ENCODE peak calls at places on chromosomes 13 and 19, in five cellular contexts. N, Z, B, O and G are unnamed samples.

GRCh38 chr19:42555317-42555716 is 27.0 kb upstream of the CEACAM1 start:
- DNase-seq in O (no peak), N (no peak), Z (no peak), B (no peak), G (no peak)

GRCh38 chr13:79405501-79405830 is 589 bp downstream of the RBM26 start:
- DNase-seq in O (no peak), N (peak), Z (no peak), B (no peak), G (no peak)

GRCh38 chr13:93217701-93218100 is 8.9 kb upstream of the GPC6 start:
- DNase-seq in N (no peak), B (no peak), O (no peak), Z (no peak), G (no peak)

GRCh38 chr13:34416833-34417425 is 525.1 kb upstream of the NBEA start:
- DNase-seq in Z (no peak), N (no peak), B (no peak), O (no peak), G (peak)

GRCh38 chr13:62293081-62293480 is 877.4 kb upstream of the PCDH20 start:
- DNase-seq in B (no peak), O (no peak), N (no peak), Z (no peak), G (no peak)

GRCh38 chr19:14182481-14182880 is 23.5 kb downstream of the ADGRL1 start:
- DNase-seq in Z (no peak), N (no peak), O (no peak), B (no peak), G (no peak)

GRCh38 chr19:37362733-37363132 is 8.2 kb upstream of the ZNF527 start:
- DNase-seq in O (no peak), N (no peak), Z (no peak), B (peak), G (no peak)

GRCh38 chr13:31909889-31910551 is 121.6 kb upstream of the FRY start:
- DNase-seq in O (peak), B (peak), N (peak), Z (peak), G (peak)

GRCh38 chr13:113349491-113349890 is 14.4 kb downstream of the GRTP1 start:
- DNase-seq in N (no peak), O (no peak), Z (no peak), B (no peak), G (no peak)

GRCh38 chr13:95902736-95903135 is 150.5 kb downstream of the UGGT2 start:
- DNase-seq in Z (no peak), B (no peak), N (no peak), O (no peak), G (no peak)

GRCh38 chr13:100269837-100270236 is 180.9 kb downstream of the PCCA start:
- DNase-seq in B (no peak), N (no peak), Z (peak), O (no peak), G (peak)

GRCh38 chr19:45881909-45882528 is 3.9 kb downstream of the IRF2BP1 start:
- DNase-seq in Z (peak), B (no peak), N (no peak), O (no peak), G (no peak)

GRCh38 chr19:13914777-13915176 is 8.8 kb downstream of the CC2D1A start:
- DNase-seq in Z (no peak), O (no peak), N (no peak), B (no peak), G (no peak)

GRCh38 chr19:12939292-12939606 is 840 bp downstream of the CALR start:
- DNase-seq in Z (no peak), N (no peak), B (no peak), O (no peak), G (no peak)

GRCh38 chr19:9498183-9498902 is at the start of gene ZNF560:
- DNase-seq in Z (no peak), B (peak), N (no peak), O (no peak), G (no peak)

GRCh38 chr19:47176627-47177090 is 46.0 kb downstream of the SAE1 start:
- DNase-seq in O (no peak), N (no peak), Z (no peak), B (no peak), G (no peak)

GRCh38 chr13:75312884-75313520 is 169.0 kb downstream of the TBC1D4 start:
- DNase-seq in N (no peak), B (no peak), Z (no peak), O (no peak), G (no peak)

GRCh38 chr13:29472317-29472961 is 123.0 kb downstream of the SLC7A1 start:
- DNase-seq in B (peak), N (no peak), O (peak), Z (peak), G (no peak)

GRCh38 chr19:18996351-18996750 is 37.0 kb downstream of the SUGP2 start:
- DNase-seq in N (no peak), B (no peak), O (no peak), Z (no peak), G (no peak)

GRCh38 chr19:8607386-8607785 is 3.1 kb downstream of the ADAMTS10 start:
- DNase-seq in N (no peak), O (no peak), Z (no peak), B (no peak), G (no peak)

GRCh38 chr13:25633108-25633507 is 261.3 kb downstream of the ATP8A2 start:
- DNase-seq in B (no peak), O (no peak), N (no peak), Z (no peak), G (no peak)

GRCh38 chr13:112870737-112871287 is 98.2 kb upstream of the MCF2L start:
- DNase-seq in O (no peak), B (no peak), Z (no peak), N (no peak), G (no peak)

GRCh38 chr19:4051175-4052101 is 15.3 kb downstream of the ZBTB7A start:
- DNase-seq in N (no peak), O (no peak), B (no peak), Z (no peak), G (no peak)
- H3K27ac ChIP-seq in N (no peak), O (peak), B (no peak), Z (peak), G (peak)

GRCh38 chr19:30335306-30335886 is 36.8 kb upstream of the ZNF536 start:
- DNase-seq in O (no peak), N (no peak), B (no peak), Z (peak), G (no peak)

GRCh38 chr19:30334841-30335240 is 37.3 kb upstream of the ZNF536 start:
- DNase-seq in N (no peak), B (no peak), Z (peak), O (no peak), G (no peak)

GRCh38 chr19:30330266-30330665 is 41.9 kb upstream of the ZNF536 start:
- DNase-seq in O (no peak), N (no peak), B (no peak), Z (no peak), G (no peak)

GRCh38 chr19:30333291-30334065 is 38.7 kb upstream of the ZNF536 start:
- DNase-seq in N (no peak), O (no peak), Z (no peak), B (no peak), G (no peak)

DNA sequence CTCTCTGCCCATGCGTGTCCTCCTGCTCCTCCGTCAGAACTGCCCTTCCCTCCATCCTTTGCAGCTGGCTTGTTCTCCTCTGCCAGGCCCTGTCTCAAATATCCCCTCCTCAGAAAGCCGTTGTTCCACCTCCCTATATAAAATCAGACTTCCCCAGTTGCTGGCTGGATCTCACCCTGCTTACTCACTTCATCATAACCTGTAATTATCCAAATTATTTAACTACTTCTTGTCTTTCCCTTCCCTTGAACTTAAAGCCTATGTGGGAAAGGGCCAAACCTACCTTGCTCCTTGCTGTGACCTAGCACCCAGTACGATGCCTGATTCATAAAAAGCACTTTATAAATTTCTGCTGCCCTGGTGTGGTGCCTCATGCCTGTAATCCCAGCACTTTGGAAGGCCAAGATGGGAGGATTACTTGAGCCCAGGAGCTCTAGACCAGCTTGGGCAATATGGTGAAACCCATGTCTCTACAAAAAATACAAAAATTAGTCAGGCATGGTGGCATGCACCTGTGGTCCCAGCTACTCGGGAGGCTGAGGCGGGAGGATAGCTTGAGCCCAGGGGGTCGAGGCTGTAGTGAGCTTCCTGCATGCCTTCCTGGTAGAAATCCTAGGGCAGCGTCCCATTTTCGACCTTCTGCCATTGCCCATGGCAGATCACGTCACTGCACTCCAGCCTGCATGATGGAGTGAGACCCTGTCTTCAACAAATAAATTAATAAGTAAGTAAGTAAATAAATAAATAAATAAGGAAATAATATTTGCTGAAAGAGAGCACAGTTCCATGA is 39.5 kb upstream of the ZNF536 start:
- DNase-seq in N (no peak), O (no peak), B (no peak), Z (no peak), G (no peak)
- H3K27ac ChIP-seq in N (no peak), O (no peak), B (no peak), Z (no peak), G (no peak)

DNA sequence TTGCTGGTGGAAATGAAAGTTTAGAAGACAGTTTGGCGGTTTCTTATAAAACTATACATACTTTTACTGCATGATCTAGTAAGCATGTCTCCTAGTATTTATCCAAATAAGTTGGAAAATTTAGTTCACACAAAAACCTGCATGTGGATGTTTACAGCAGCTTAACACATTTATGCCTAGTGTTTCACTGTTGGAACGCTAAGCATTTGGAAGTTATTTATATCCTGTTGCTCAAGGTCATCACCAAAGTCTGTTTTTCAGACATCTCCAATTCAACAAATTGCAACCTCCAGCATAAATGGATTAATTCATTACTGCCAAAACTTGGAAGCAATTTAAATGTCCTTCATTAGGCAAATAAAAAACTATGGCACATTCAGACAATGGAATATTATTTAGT is 461.8 kb downstream of the SUCLA2 start:
- DNase-seq in O (no peak), N (no peak), Z (no peak), B (no peak), G (no peak)
- H3K27ac ChIP-seq in O (no peak), N (no peak), Z (no peak), B (no peak), G (no peak)

DNA sequence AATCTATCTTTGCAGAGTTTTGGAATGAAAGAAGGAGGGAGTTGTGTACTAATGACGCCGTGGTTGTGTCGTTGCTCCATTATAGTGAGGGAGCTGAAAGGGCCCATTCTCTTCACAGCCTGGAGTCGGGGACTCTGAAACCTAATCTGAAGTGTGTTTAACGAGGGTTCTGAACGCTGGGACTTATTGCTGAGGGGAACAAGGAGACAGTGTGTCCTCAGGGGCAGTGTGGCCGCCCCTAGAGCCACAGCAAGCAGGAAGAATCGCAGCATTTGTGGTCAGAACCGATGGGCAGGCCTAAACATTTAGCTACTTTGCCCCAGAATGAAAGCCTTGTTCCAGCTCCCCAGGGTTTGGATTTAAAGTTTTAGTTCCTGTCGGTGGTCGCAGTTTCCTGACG is 156.4 kb upstream of the RNF113B start:
- DNase-seq in Z (no peak), O (no peak), N (no peak), B (no peak), G (no peak)
- H3K27ac ChIP-seq in Z (no peak), O (no peak), N (no peak), B (no peak), G (no peak)